ENCODE peak calls at places on chromosomes 13 and 19, in four cellular contexts. X is T1000, S is mesendoderm, V is GM04503. T is an unnamed sample.

GRCh38 chr19:18558202-18558555 is 509 bp downstream of the KXD1 start:
- DNase-seq in X (no peak), S (no peak), V (no peak), T (no peak)

GRCh38 chr13:34412817-34413365 is 529.2 kb upstream of the NBEA start:
- DNase-seq in X (no peak), S (no peak), V (no peak), T (no peak)

GRCh38 chr13:24627090-24627714 is 53.0 kb upstream of the ATP12A start:
- DNase-seq in X (no peak), S (peak), V (no peak), T (no peak)

GRCh38 chr19:2421581-2422306 is 5.6 kb downstream of the TIMM13 start:
- DNase-seq in X (no peak), S (no peak), V (no peak), T (no peak)

GRCh38 chr19:7112675-7113074 is 43.2 kb downstream of the ZNF557 start:
- DNase-seq in X (no peak), S (no peak), V (no peak), T (no peak)

GRCh38 chr13:75938811-75939525 is 302.8 kb downstream of the LMO7 start:
- DNase-seq in X (no peak), S (no peak), V (no peak), T (no peak)

GRCh38 chr13:111387026-111387871 is 66.8 kb downstream of the TEX29 start:
- DNase-seq in X (no peak), S (no peak), V (no peak), T (no peak)

GRCh38 chr13:102643656-102644055 is 46.9 kb downstream of the TPP2 start:
- DNase-seq in X (no peak), S (no peak), V (no peak), T (no peak)

GRCh38 chr13:28830580-28830979 is 10.4 kb downstream of the MTUS2 start:
- DNase-seq in X (no peak), S (peak), V (no peak), T (no peak)

GRCh38 chr13:112901951-112902651 is 66.9 kb upstream of the MCF2L start:
- DNase-seq in X (no peak), S (no peak), V (no peak), T (no peak)

GRCh38 chr19:52786078-52786463 is 520 bp downstream of the ZNF600 start:
- DNase-seq in X (no peak), S (no peak), V (no peak), T (no peak)

GRCh38 chr19:44303976-44304568 is 753 bp downstream of the ZNF235 start:
- DNase-seq in X (no peak), S (peak), V (peak), T (no peak)